ENCODE peak calls at places on chromosomes 2 and 18, in four cellular contexts. H is naive B cell, Q is thoracic aorta, X is kidney epithelial cell. P is an unnamed sample.

GRCh38 chr2:182717451-182718215 is 1.6 kb downstream of the DNAJC10 start:
- DNase-seq in Q (no peak), H (peak), X (no peak), P (no peak)

GRCh38 chr2:237026981-237027711 is 58.5 kb upstream of the COPS8 start:
- DNase-seq in Q (no peak), H (no peak), X (peak), P (peak)

GRCh38 chr2:589551-589950 is 87.7 kb downstream of the TMEM18 start:
- DNase-seq in H (no peak), Q (no peak), X (no peak), P (no peak)

GRCh38 chr2:167966367-167966766 is 281.0 kb downstream of the STK39 start:
- DNase-seq in Q (no peak), X (no peak), H (no peak), P (no peak)

GRCh38 chr2:145845207-145845894 is 1325.4 kb upstream of the ZEB2 start:
- DNase-seq in X (no peak), Q (no peak), H (peak), P (peak)

GRCh38 chr2:234632527-234633391 is 135.9 kb upstream of the ARL4C start:
- DNase-seq in H (no peak), X (peak), Q (no peak), P (no peak)

GRCh38 chr18:23826850-23827620 is 137.8 kb downstream of the LAMA3 start:
- DNase-seq in X (no peak), Q (no peak), H (no peak), P (no peak)

GRCh38 chr18:62089174-62089573 is 97.7 kb downstream of the PIGN start:
- DNase-seq in Q (no peak), X (no peak), H (no peak), P (no peak)

GRCh38 chr2:120548627-120549026 is 187.0 kb upstream of the GLI2 start:
- DNase-seq in X (no peak), H (no peak), Q (no peak), P (no peak)

GRCh38 chr2:224894356-224894755 is 147.9 kb downstream of the DOCK10 start:
- DNase-seq in Q (no peak), H (peak), X (no peak), P (no peak)

GRCh38 chr2:240857039-240858008 is 11.3 kb upstream of the AGXT start:
- DNase-seq in X (no peak), Q (no peak), H (no peak), P (no peak)

GRCh38 chr2:137659616-137660015 is 304.7 kb upstream of the HNMT start:
- DNase-seq in Q (no peak), X (peak), H (no peak), P (peak)

GRCh38 chr2:149679286-149679685 is 91.7 kb upstream of the MMADHC start:
- DNase-seq in H (no peak), X (no peak), Q (no peak), P (no peak)

GRCh38 chr2:159146930-159147666 is 139.4 kb downstream of the WDSUB1 start:
- DNase-seq in H (no peak), X (no peak), Q (no peak), P (no peak)

GRCh38 chr2:47559079-47559684 is 156.2 kb downstream of the MSH2 start:
- DNase-seq in Q (no peak), H (no peak), X (peak), P (no peak)

GRCh38 chr2:109185338-109185737 is 56.3 kb downstream of the SH3RF3 start:
- DNase-seq in H (no peak), X (no peak), Q (no peak), P (no peak)

GRCh38 chr2:12192762-12193161 is 446.3 kb downstream of the LPIN1 start:
- DNase-seq in Q (no peak), H (no peak), X (no peak), P (no peak)

GRCh38 chr2:148582679-148583511 is 61.7 kb upstream of the EPC2 start:
- DNase-seq in X (no peak), H (no peak), Q (no peak), P (no peak)

GRCh38 chr2:240454031-240454901 is 18.8 kb downstream of the GPC1 start:
- DNase-seq in Q (no peak), H (no peak), X (no peak), P (no peak)